ENCODE peak calls at places on chromosome 3, in four cellular contexts. A is H1, O is IMR-90, R is H9. T is an unnamed sample.

GRCh38 chr3:58333206-58334012 is 717 bp downstream of the PXK start:
- DNase-seq in A (no peak), O (no peak), R (peak), T (peak)

GRCh38 chr3:12294885-12295580 is 6.2 kb downstream of the PPARG start:
- DNase-seq in A (no peak), O (peak), R (no peak), T (peak)

GRCh38 chr3:72848703-72849081 is 447 bp upstream of the SHQ1 start:
- DNase-seq in R (no peak), A (no peak), O (no peak), T (no peak)

GRCh38 chr3:42276419-42277132 is 10.6 kb upstream of the CCK start:
- DNase-seq in R (no peak), A (no peak), O (no peak), T (no peak)

GRCh38 chr3:150073513-150073912 is 102.8 kb upstream of the PFN2 start:
- DNase-seq in O (no peak), R (no peak), A (no peak), T (peak)

GRCh38 chr3:47743855-47744254 is 37.8 kb downstream of the SMARCC1 start:
- DNase-seq in A (no peak), R (no peak), O (no peak), T (no peak)

GRCh38 chr3:178084938-178085816 is 451.1 kb upstream of the KCNMB2 start:
- DNase-seq in O (peak), R (peak), A (peak), T (peak)

GRCh38 chr3:13580256-13581023 is 31.5 kb downstream of the FBLN2 start:
- DNase-seq in O (no peak), R (no peak), A (no peak), T (no peak)

GRCh38 chr3:186722457-186722856 is 5.3 kb downstream of the KNG1 start:
- DNase-seq in A (peak), O (no peak), R (peak), T (peak)

GRCh38 chr3:85710490-85710889 is 751.7 kb downstream of the CADM2 start:
- DNase-seq in O (peak), R (no peak), A (no peak), T (no peak)

GRCh38 chr3:39224288-39224687 is 31.9 kb upstream of the XIRP1 start:
- DNase-seq in O (no peak), A (no peak), R (no peak), T (no peak)

GRCh38 chr3:134239538-134239937 is 11.1 kb downstream of the RYK start:
- DNase-seq in O (peak), A (no peak), R (no peak), T (no peak)

GRCh38 chr3:57227204-57227929 is at the start of gene APPL1:
- DNase-seq in O (peak), A (peak), R (peak), T (peak)

GRCh38 chr3:49098429-49098828 is 4.6 kb upstream of the QRICH1 start:
- DNase-seq in A (no peak), O (peak), R (no peak), T (no peak)

GRCh38 chr3:190533511-190534282 is 19.8 kb downstream of the IL1RAP start:
- DNase-seq in O (peak), A (no peak), R (no peak), T (no peak)

GRCh38 chr3:100104817-100105413 is 9.4 kb downstream of the FILIP1L start:
- DNase-seq in R (no peak), A (no peak), O (no peak), T (no peak)
- H3K56ac ChIP-seq in R (no peak), A (no peak), O (peak), T (no peak)

DNA sequence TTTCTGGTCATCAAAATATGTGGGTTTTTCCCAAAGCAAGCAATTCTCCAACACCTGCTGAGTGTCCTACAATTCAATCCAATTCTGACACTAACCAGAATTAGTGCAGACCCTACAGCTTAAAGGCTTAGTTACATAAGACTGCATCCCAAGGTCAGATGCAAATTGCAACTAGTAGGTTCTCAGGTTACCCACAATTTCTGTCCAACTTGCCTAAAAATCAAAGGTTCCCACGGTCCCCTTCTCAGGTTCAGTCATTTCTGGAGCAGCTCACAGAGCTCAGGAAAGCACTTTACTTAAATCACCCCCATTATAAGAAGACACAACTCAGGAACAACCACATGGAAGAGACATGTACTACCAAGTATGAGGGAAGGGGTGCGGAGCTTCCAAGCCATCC is 42.5 kb upstream of the STRIT1 start:
- DNase-seq in R (no peak), A (no peak), O (no peak), T (no peak)
- H3K56ac ChIP-seq in R (no peak), A (no peak), O (no peak), T (no peak)

GRCh38 chr3:197750396-197750831 is 731 bp downstream of the FYTTD1 start:
- DNase-seq in A (no peak), R (peak), O (peak), T (peak)

GRCh38 chr3:197749601-197750395 is at the start of gene FYTTD1:
- DNase-seq in O (peak), R (peak), A (no peak), T (peak)

GRCh38 chr3:197750863-197751737 is 1.4 kb downstream of the FYTTD1 start:
- DNase-seq in R (no peak), O (peak), A (no peak), T (peak)

GRCh38 chr3:197748597-197749314 is 927 bp upstream of the FYTTD1 start:
- DNase-seq in A (no peak), O (peak), R (no peak), T (no peak)

GRCh38 chr3:197749315-197749600 is 425 bp upstream of the FYTTD1 start:
- DNase-seq in O (peak), R (peak), A (no peak), T (peak)
- H3K56ac ChIP-seq in O (peak), R (no peak), A (no peak), T (peak)

DNA sequence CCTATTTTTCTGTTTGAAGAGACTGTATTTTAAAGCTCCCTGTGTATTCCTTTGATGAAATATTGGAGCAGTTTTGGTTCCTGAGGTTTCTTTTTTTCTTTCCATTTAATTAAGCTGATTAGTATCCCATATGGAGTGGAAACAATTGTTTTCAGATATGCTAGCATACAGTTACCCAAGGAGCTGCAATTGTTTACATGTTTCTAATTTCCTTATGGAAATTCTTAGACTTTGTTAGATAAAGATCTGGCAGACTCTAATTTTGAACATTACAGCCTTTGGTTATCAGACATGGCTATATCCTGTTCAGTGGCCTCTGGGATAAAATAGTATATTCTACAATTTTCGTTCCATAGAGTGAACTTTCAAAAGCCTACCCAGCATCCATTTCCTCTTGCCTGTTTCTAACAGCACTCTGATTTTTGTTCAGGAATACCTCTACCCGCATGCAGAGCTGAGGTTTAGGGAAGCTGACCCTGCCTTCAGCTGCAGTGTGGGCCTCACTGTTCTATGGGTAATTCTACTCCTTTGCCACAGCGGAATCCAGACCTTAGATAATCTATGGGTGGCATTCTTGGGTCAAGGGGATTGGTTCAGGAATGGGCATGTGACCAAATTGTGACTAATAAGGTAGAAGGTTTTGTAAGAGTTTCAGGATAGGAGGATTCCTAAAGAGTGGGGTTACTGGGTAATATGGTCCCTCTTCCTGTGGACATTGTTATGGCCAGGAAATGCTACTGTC is 161.1 kb upstream of the ANKRD28 start:
- DNase-seq in A (no peak), O (peak), R (no peak), T (no peak)
- H3K56ac ChIP-seq in A (no peak), O (no peak), R (no peak), T (no peak)

GRCh38 chr3:45464336-45464809 is 76.0 kb downstream of the LARS2 start:
- DNase-seq in O (peak), R (peak), A (no peak), T (peak)

GRCh38 chr3:45465192-45465591 is 76.8 kb downstream of the LARS2 start:
- DNase-seq in R (no peak), A (no peak), O (no peak), T (no peak)

GRCh38 chr3:45473841-45474240 is 85.5 kb downstream of the LARS2 start:
- DNase-seq in R (no peak), A (no peak), O (peak), T (no peak)

GRCh38 chr3:45472795-45473194 is 84.4 kb downstream of the LARS2 start:
- DNase-seq in A (no peak), R (no peak), O (no peak), T (no peak)

DNA sequence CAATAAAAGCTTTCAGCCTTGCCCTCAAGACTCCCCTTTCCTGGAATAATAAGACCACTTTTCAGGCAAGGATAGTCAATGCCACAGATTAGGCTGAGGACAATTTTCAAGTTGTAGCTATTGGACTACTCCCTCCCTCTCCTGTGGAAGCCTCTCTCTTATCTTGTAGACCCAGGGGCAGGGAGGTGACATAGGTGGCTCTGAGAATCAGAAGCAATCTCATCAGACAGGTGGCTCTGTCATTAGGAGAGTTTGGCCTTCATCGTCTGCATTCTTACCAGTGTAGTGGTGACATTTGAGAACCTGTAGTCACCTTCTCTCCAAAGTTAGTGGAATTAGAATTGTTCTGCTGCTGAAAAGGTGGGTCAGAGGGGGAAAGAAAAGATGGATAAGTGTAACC is 80.0 kb downstream of the LARS2 start:
- DNase-seq in R (no peak), O (no peak), A (no peak), T (no peak)
- H3K56ac ChIP-seq in R (no peak), O (no peak), A (no peak), T (no peak)

GRCh38 chr3:123350971-123351370 is 97.9 kb downstream of the ADCY5 start:
- DNase-seq in A (no peak), R (no peak), O (no peak), T (no peak)
- H3K56ac ChIP-seq in A (no peak), R (no peak), O (no peak), T (no peak)